ENCODE peak calls at places on chromosomes 2 and 18, in four cellular contexts. L is A549, Y is sigmoid colon, X is ovary. I is an unnamed sample.

GRCh38 chr2:158512323-158512722 is 55.6 kb downstream of the PKP4 start:
- DNase-seq in L (no peak), X (no peak), Y (no peak), I (no peak)

GRCh38 chr2:36812196-36812595 is 115.7 kb downstream of the VIT start:
- DNase-seq in X (no peak), L (peak), Y (no peak), I (no peak)

GRCh38 chr18:74430231-74430630 is 26.9 kb downstream of the DIPK1C start:
- DNase-seq in X (no peak), Y (no peak), L (no peak), I (no peak)

GRCh38 chr18:8562914-8563313 is 46.3 kb upstream of the RAB12 start:
- DNase-seq in X (no peak), L (no peak), Y (no peak), I (no peak)

GRCh38 chr2:147630585-147630984 is 214.2 kb upstream of the ACVR2A start:
- DNase-seq in L (no peak), X (no peak), Y (no peak), I (no peak)

GRCh38 chr18:5895886-5896740 is 791 bp upstream of the TMEM200C start:
- DNase-seq in X (peak), Y (peak), L (no peak), I (peak)

GRCh38 chr18:58258707-58259342 is 214.8 kb downstream of the NEDD4L start:
- DNase-seq in L (no peak), Y (no peak), X (no peak), I (no peak)

GRCh38 chr2:15800489-15801329 is 139.6 kb upstream of the MYCN start:
- DNase-seq in Y (no peak), X (no peak), L (no peak), I (no peak)

GRCh38 chr2:61816480-61817355 is 37.1 kb downstream of the FAM161A start:
- DNase-seq in L (no peak), X (no peak), Y (no peak), I (peak)

GRCh38 chr2:143907801-143908200 is 612.1 kb downstream of the ZEB2 start:
- DNase-seq in Y (no peak), X (no peak), L (no peak), I (no peak)

GRCh38 chr2:158967731-158968395 is 577 bp upstream of the TANC1 start:
- DNase-seq in Y (peak), L (peak), X (peak), I (peak)

GRCh38 chr18:614193-614592 is 17.4 kb downstream of the CLUL1 start:
- DNase-seq in L (no peak), Y (no peak), X (no peak), I (no peak)

GRCh38 chr2:18426174-18426573 is 134.3 kb downstream of the RDH14 start:
- DNase-seq in X (no peak), L (no peak), Y (no peak), I (no peak)

GRCh38 chr18:79488311-79489047 is 92.7 kb downstream of the NFATC1 start:
- DNase-seq in X (no peak), Y (no peak), L (no peak), I (no peak)

GRCh38 chr18:51044928-51045587 is 15.0 kb downstream of the SMAD4 start:
- DNase-seq in L (no peak), X (no peak), Y (no peak), I (no peak)

GRCh38 chr2:99397251-99397920 is 60.2 kb downstream of the EIF5B start:
- DNase-seq in X (no peak), L (no peak), Y (no peak), I (no peak)

GRCh38 chr18:50073319-50073718 is 121.6 kb downstream of the MYO5B start:
- DNase-seq in X (no peak), Y (no peak), L (no peak), I (no peak)

GRCh38 chr2:10325278-10326145 is 22.8 kb downstream of the HPCAL1 start:
- DNase-seq in L (peak), X (no peak), Y (peak), I (no peak)

GRCh38 chr18:29174891-29175290 is 998.0 kb upstream of the CDH2 start:
- DNase-seq in Y (no peak), X (no peak), L (no peak), I (no peak)

GRCh38 chr2:205148756-205149155 is 533.5 kb upstream of the NRP2 start:
- DNase-seq in Y (no peak), L (no peak), X (no peak), I (no peak)

GRCh38 chr18:27005589-27005988 is 140.1 kb upstream of the AQP4 start:
- DNase-seq in L (peak), Y (no peak), X (no peak), I (no peak)

GRCh38 chr2:152755029-152755428 is 36.6 kb downstream of the ARL6IP6 start:
- DNase-seq in Y (no peak), X (peak), L (peak), I (no peak)

GRCh38 chr18:13603304-13604019 is 122.9 kb downstream of the FAM210A start:
- DNase-seq in X (no peak), L (no peak), Y (no peak), I (no peak)

GRCh38 chr18:51030537-51031258 is 685 bp downstream of the SMAD4 start:
- DNase-seq in X (peak), Y (peak), L (peak), I (peak)

GRCh38 chr2:29124504-29124903 is 9.3 kb downstream of the CLIP4 start:
- DNase-seq in Y (no peak), L (no peak), X (no peak), I (no peak)

GRCh38 chr2:29129586-29130281 is 14.5 kb downstream of the CLIP4 start:
- DNase-seq in Y (no peak), L (peak), X (no peak), I (no peak)

GRCh38 chr2:29134933-29135332 is 19.7 kb downstream of the CLIP4 start:
- DNase-seq in Y (no peak), L (no peak), X (no peak), I (no peak)

GRCh38 chr2:29130295-29130694 is 15.1 kb downstream of the CLIP4 start:
- DNase-seq in L (peak), Y (no peak), X (peak), I (peak)
- TF ChIP-seq EP300 in L (peak), Y (no peak), X (no peak), I (no peak)

GRCh38 chr2:17282826-17283225 is 235.4 kb downstream of the RAD51AP2 start:
- DNase-seq in L (no peak), Y (no peak), X (no peak), I (no peak)
- TF ChIP-seq POLR2A in L (no peak), Y (no peak), X (no peak), I (no peak)

GRCh38 chr2:198102120-198102519 is 297.7 kb downstream of the PLCL1 start:
- DNase-seq in X (no peak), Y (no peak), L (no peak), I (no peak)

GRCh38 chr2:198102841-198103240 is 298.4 kb downstream of the PLCL1 start:
- DNase-seq in Y (no peak), L (no peak), X (no peak), I (no peak)

GRCh38 chr2:198100323-198100722 is 295.9 kb downstream of the PLCL1 start:
- DNase-seq in Y (no peak), L (no peak), X (no peak), I (no peak)

GRCh38 chr2:198098918-198099317 is 294.5 kb downstream of the PLCL1 start:
- DNase-seq in X (no peak), L (no peak), Y (no peak), I (no peak)

DNA sequence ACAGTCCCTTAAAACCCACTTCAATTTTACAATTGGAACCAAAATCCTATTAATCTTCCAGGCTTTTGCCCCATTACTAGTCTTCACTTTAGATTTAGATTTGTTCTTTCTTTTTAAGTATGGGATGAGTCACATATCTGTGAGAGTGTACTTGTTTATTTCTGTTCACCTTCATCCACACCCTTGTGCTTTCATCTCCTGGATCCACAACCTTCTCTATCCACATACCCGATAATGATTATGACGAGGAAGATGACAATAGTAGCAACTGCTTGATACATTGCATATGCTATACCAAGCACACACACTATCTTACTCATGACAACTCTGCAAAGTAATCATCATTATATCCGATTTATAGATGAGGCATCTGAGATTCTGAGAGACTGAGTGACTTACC is 297.3 kb downstream of the PLCL1 start:
- DNase-seq in L (no peak), Y (no peak), X (no peak), I (no peak)
- TF ChIP-seq EP300 in L (no peak), Y (no peak), X (no peak), I (no peak)

GRCh38 chr2:74181739-74182138 is 3.1 kb upstream of the MOB1A start:
- DNase-seq in L (no peak), Y (peak), X (no peak), I (no peak)
- TF ChIP-seq POLR2A in L (no peak), Y (no peak), X (no peak), I (peak)

DNA sequence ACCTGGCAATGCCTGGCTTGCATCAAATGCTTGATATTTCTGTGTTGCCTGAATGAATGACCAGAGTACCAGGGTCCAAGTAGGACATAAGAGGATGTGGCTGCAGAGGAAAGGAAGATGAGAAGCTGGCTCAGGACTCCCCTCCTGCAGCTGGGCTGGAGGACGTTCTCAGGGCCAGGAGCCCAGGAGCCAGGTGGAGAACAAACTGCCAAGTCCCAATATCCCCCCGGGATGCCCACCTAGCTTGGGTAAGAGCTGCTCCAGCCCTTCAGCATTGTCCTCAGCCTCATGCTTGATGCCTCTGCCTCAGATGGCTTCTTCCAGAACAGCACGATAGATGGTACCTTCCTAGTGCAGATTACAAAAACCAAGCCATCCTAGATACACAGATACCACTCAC is 8.6 kb upstream of the ATP6V1B1 start:
- DNase-seq in Y (no peak), X (no peak), L (no peak), I (no peak)
- TF ChIP-seq EP300 in Y (no peak), X (no peak), L (no peak), I (no peak)

DNA sequence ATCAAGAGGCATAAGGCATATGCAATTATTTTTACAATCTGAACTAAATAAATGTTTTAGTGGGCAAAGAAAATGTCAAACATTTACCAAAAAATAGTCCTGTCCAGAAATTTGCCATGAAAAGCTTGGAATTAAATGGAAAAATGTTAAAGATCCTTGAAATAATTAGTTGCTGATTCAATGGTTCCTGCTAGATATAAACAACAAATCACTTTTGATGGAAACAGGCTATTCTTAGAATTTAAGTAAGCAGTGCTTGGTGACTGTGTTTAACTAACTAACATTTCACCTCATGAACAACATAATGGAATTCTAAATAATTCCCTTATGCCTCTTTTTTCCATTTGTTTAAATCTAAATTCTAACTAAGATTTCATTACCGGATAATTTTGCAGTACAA is 3.9 kb downstream of the RND3 start:
- DNase-seq in X (no peak), L (no peak), Y (no peak), I (no peak)
- TF ChIP-seq POLR2A in X (no peak), L (no peak), Y (no peak), I (no peak)

DNA sequence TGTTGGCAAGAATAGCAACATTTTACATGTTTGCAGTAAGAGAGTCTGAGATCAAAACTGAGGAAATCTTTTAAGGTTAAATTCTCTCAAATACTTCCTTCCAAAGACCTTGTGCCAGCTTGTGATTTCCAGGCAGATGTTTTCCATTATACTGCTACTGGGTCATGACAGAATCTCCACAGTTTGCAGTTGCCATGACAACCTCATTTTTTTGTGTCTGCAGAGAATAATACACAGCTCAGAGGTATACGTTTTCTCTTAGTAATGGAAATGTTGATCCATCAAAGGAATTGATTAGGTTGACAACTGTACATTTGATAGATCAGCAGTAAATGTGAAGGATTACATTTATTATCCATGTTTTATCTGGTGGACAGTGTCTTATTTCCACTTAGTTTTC is 29.1 kb upstream of the CSRNP3 start:
- DNase-seq in Y (no peak), L (no peak), X (no peak), I (no peak)
- TF ChIP-seq EP300 in Y (no peak), L (no peak), X (no peak), I (no peak)

GRCh38 chr18:34492652-34493051 is 217.4 kb upstream of the DTNA start:
- DNase-seq in Y (no peak), X (no peak), L (no peak), I (no peak)

GRCh38 chr18:34493099-34493544 is 217.0 kb upstream of the DTNA start:
- DNase-seq in L (peak), Y (peak), X (peak), I (peak)

GRCh38 chr18:34494359-34494696 is 215.8 kb upstream of the DTNA start:
- DNase-seq in Y (peak), X (no peak), L (no peak), I (no peak)

GRCh38 chr18:34495434-34495833 is 214.7 kb upstream of the DTNA start:
- DNase-seq in L (no peak), Y (no peak), X (no peak), I (no peak)

DNA sequence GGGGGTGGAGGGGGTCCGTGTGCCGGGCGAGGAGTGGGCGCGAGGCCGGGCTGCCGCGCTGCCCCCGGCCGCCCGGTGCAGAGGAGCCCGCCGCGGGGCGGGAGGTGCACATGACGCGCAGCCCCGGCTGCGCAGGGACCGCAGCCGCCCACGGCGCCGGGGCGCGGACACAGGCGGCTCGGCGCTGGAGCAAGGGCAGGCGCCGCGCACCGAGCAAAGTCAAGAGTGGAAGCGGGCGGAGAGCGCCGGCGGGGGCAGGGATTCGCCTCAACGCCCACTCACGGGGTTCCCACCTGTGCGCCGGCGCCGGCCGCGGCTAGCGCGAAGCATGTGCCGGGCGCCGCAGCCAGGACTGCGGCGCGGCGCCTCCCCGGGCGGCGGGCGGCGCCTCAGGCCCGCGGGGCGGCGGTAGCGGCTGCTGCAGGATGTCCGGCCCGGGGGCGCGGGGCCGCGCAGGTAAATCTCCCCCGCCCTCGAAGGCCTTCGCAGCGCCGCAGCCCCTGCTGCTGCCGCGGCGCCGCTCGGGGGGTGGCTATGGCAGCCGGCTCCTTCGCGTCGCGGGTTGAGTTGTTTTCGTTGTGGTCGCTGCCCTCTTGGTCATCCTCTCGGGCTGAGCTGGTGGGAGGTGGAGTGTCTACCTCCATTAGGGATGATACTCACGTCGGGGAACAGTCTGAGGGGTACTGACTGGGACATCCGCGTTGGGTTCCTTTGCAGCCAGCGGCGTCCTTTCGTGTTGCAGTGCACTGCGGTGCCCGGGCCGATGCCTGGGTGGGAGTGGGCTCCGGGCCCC is 216.3 kb upstream of the DTNA start:
- DNase-seq in X (no peak), Y (peak), L (no peak), I (no peak)
- TF ChIP-seq POLR2A in X (no peak), Y (no peak), L (no peak), I (no peak)

GRCh38 chr2:150939087-150939486 is 322.6 kb downstream of the RBM43 start:
- DNase-seq in L (no peak), Y (no peak), X (no peak), I (no peak)
- TF ChIP-seq EP300 in L (no peak), Y (no peak), X (no peak), I (no peak)

GRCh38 chr2:200810967-200811335 is 759 bp upstream of the BZW1 start:
- DNase-seq in L (no peak), X (no peak), Y (no peak), I (no peak)

GRCh38 chr2:200810252-200810650 is 1.5 kb upstream of the BZW1 start:
- DNase-seq in L (peak), X (no peak), Y (no peak), I (peak)

GRCh38 chr2:200814276-200814815 is 2.6 kb downstream of the BZW1 start:
- DNase-seq in X (no peak), Y (no peak), L (no peak), I (no peak)

GRCh38 chr2:200811336-200812121 is at the start of gene BZW1:
- DNase-seq in L (peak), X (peak), Y (peak), I (peak)

DNA sequence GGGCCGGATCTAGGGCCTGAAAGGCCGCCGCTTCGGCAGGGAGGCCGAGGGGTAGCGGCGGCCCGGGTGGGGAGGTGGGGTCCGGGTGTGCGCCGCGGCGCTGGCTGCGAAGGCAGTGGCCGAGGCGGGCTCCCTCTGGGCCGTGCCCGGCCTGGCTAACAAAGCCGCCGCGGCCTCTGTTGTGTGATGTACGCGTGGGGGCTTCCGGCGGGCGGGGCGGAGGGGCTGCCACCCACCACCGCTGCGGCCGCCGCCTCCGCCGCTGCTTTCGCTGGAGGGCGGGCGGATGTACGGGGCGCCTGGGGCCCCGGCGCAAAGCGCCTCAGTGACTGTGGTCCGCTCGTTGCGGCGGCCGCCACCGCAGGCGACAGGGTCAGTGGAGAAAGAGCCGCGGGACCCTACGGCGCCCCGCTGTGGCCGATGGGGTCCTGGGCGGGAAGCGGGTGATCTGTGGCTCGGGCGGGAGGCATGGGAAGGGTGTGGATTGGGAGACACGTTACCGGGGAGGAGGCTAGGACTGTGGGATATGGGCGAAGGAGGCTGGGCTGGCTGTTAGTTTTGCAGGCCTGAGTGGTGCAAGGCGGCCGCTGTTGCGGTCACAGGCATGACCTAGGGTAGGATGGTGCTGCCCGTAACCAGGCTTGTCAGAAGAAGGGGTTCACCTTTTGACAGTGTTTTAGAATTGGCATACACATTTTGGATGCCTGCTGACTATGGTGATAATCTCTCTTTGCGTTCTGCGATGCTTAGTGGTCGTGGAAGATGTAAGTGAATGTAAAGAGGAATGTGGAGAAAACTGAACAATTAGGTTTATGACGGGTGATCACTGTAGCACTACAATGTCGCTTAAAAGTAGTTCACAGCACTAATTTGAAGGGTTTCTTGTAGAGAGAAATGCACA is 662 bp downstream of the BZW1 start:
- DNase-seq in X (peak), L (peak), Y (peak), I (peak)
- TF ChIP-seq POLR2A in X (no peak), L (no peak), Y (no peak), I (no peak)

I was measured in upper lobe of left lung.